ENCODE peak calls at places on chromosomes 3 and 15, in eight cellular contexts. Z, J, A, N, Q, W, D and R are unnamed samples.

GRCh38 chr3:42151596-42152145 is 60.5 kb downstream of the TRAK1 start:
- DNase-seq in Z (no peak), J (no peak), A (no peak), N (no peak), Q (no peak), W (no peak), D (no peak), R (no peak)

GRCh38 chr3:141623732-141624131 is 114.4 kb upstream of the RNF7 start:
- DNase-seq in Z (no peak), J (no peak), A (no peak), N (peak; percentile 18), Q (no peak), W (no peak), D (no peak), R (no peak)

GRCh38 chr3:170414202-170414663 is 4.4 kb upstream of the CLDN11 start:
- DNase-seq in Z (no peak), J (peak; percentile 64), A (peak; percentile 95), N (peak; percentile 70), Q (no peak), W (peak; percentile 19), D (peak; percentile 72), R (peak; percentile 78)

GRCh38 chr15:87924433-87924832 is 332.1 kb downstream of the NTRK3 start:
- DNase-seq in Z (no peak), J (no peak), A (no peak), N (no peak), Q (no peak), W (no peak), D (no peak), R (no peak)

GRCh38 chr3:124565013-124565412 is 165.2 kb upstream of the UMPS start:
- DNase-seq in Z (peak; percentile 15), J (peak; percentile 76), A (peak; percentile 76), N (peak; percentile 52), Q (peak; percentile 58), W (peak; percentile 40), D (peak; percentile 71), R (peak; percentile 72)

GRCh38 chr3:191461113-191461595 is at the start of gene PYDC2:
- DNase-seq in Z (no peak), J (no peak), A (no peak), N (no peak), Q (no peak), W (no peak), D (no peak), R (no peak)

GRCh38 chr3:31466016-31466415 is 66.7 kb upstream of the STT3B start:
- DNase-seq in Z (no peak), J (no peak), A (peak; percentile 46), N (peak; percentile 2), Q (no peak), W (no peak), D (no peak), R (no peak)

GRCh38 chr3:182959474-182960350 is 20.6 kb downstream of the DCUN1D1 start:
- DNase-seq in Z (no peak), J (no peak), A (no peak), N (no peak), Q (no peak), W (no peak), D (no peak), R (no peak)

GRCh38 chr3:124401841-124402240 is 328.4 kb upstream of the UMPS start:
- DNase-seq in Z (no peak), J (no peak), A (no peak), N (no peak), Q (no peak), W (no peak), D (no peak), R (no peak)

GRCh38 chr15:88891540-88892254 is 3.6 kb downstream of the HAPLN3 start:
- DNase-seq in Z (no peak), J (no peak), A (no peak), N (no peak), Q (no peak), W (no peak), D (no peak), R (no peak)